ENCODE peak calls at places on chromosomes 5 and 9, in six cellular contexts. U is stimulated activated CD8-positive, alpha-beta memory T cell treated with anti-CD3 and anti-CD28 coated beads, Interleukin-15, amount 100 ng/mL, for 1 hour; C is fibroblast of mammary gland; Y is AG10803; W is HFF-Myc; Q is HTR-8/SVneo. D is an unnamed sample.

GRCh38 chr9:77809552-77809951 is 161.4 kb upstream of the GNA14 start:
- DNase-seq in U (no peak), C (no peak), Y (no peak), W (no peak), Q (no peak), D (no peak)

GRCh38 chr5:175742290-175742994 is 84.6 kb downstream of the HRH2 start:
- DNase-seq in U (no peak), C (no peak), Y (no peak), W (no peak), Q (no peak), D (no peak)

GRCh38 chr5:92544042-92544441 is 1037.0 kb downstream of the NR2F1-AS1 start:
- DNase-seq in U (no peak), C (no peak), Y (peak), W (no peak), Q (no peak), D (no peak)

GRCh38 chr9:5493597-5494511 is 16.5 kb upstream of the PDCD1LG2 start:
- DNase-seq in U (no peak), C (peak), Y (peak), W (peak), Q (peak), D (peak)

GRCh38 chr9:76676857-76677256 is 87.4 kb upstream of the PCA3 start:
- DNase-seq in U (no peak), C (no peak), Y (no peak), W (no peak), Q (no peak), D (no peak)

GRCh38 chr5:17225551-17225950 is 8.1 kb downstream of the BASP1 start:
- DNase-seq in U (no peak), C (no peak), Y (no peak), W (no peak), Q (no peak), D (no peak)

GRCh38 chr5:937151-937924 is 44.7 kb downstream of the TRIP13 start:
- DNase-seq in U (no peak), C (no peak), Y (no peak), W (no peak), Q (no peak), D (no peak)

GRCh38 chr5:77208507-77209163 is 1.8 kb upstream of the PDE8B start:
- DNase-seq in U (no peak), C (no peak), Y (no peak), W (no peak), Q (no peak), D (no peak)

GRCh38 chr5:1763548-1763911 is 36.1 kb downstream of the MRPL36 start:
- DNase-seq in U (no peak), C (peak), Y (peak), W (peak), Q (peak), D (peak)

GRCh38 chr5:1792842-1793266 is 6.8 kb downstream of the MRPL36 start:
- DNase-seq in U (peak), C (peak), Y (peak), W (peak), Q (peak), D (peak)

GRCh38 chr9:100595391-100596199 is 17.7 kb downstream of the CAVIN4 start:
- DNase-seq in U (no peak), C (peak), Y (peak), W (peak), Q (peak), D (no peak)

GRCh38 chr5:67178085-67178484 is 18.5 kb downstream of the CD180 start:
- DNase-seq in U (no peak), C (peak), Y (no peak), W (peak), Q (no peak), D (no peak)

GRCh38 chr9:124010665-124011321 is 775 bp upstream of the LHX2 start:
- DNase-seq in U (no peak), C (peak), Y (peak), W (no peak), Q (no peak), D (no peak)

GRCh38 chr5:113722979-113723378 is 209.5 kb downstream of the YTHDC2 start:
- DNase-seq in U (no peak), C (no peak), Y (no peak), W (no peak), Q (no peak), D (no peak)

D was measured in activated CD4-positive, alpha-beta memory T cell treated with anti-CD3 and anti-CD28 coated beads, Interleukin-2, amount 10 ng/mL, durations not matched to agents 7 days and 5 days.